ENCODE peak calls at places on chromosomes 12 and 14, in seven cellular contexts. X, O, L, S, P, G and R are unnamed samples.

GRCh38 chr14:91888641-91889476 is 21.5 kb upstream of the TC2N start:
- DNase-seq in X (peak), O (peak), L (no peak), S (no peak), P (no peak), G (no peak), R (no peak)

GRCh38 chr12:114671664-114672476 is 12.1 kb downstream of the TBX3 start:
- DNase-seq in X (peak), O (peak), L (peak), S (peak), P (peak), G (peak), R (no peak)

GRCh38 chr14:65346895-65347294 is 65.6 kb upstream of the FUT8 start:
- DNase-seq in X (no peak), O (peak), L (no peak), S (no peak), P (no peak), G (peak), R (no peak)

GRCh38 chr12:102317155-102317554 is 119.5 kb upstream of the PMCH start:
- DNase-seq in X (no peak), O (no peak), L (no peak), S (no peak), P (no peak), G (no peak), R (no peak)

GRCh38 chr14:60642790-60643397 is 6.4 kb downstream of the SIX1 start:
- DNase-seq in X (no peak), O (no peak), L (peak), S (peak), P (no peak), G (no peak), R (no peak)

GRCh38 chr14:102774391-102775153 is 2.7 kb upstream of the TRAF3 start:
- DNase-seq in X (peak), O (peak), L (peak), S (no peak), P (peak), G (peak), R (peak)

GRCh38 chr14:53951661-53952265 is 4.9 kb downstream of the BMP4 start:
- DNase-seq in X (no peak), O (no peak), L (peak), S (no peak), P (peak), G (peak), R (no peak)

GRCh38 chr12:132477009-132477702 is 12.8 kb upstream of the FBRSL1 start:
- DNase-seq in X (no peak), O (no peak), L (no peak), S (no peak), P (no peak), G (no peak), R (no peak)

GRCh38 chr12:85130631-85131030 is 94.5 kb downstream of the LRRIQ1 start:
- DNase-seq in X (no peak), O (peak), L (no peak), S (no peak), P (peak), G (peak), R (peak)

GRCh38 chr12:50187084-50187900 is 20.1 kb upstream of the CERS5 start:
- DNase-seq in X (peak), O (peak), L (no peak), S (no peak), P (peak), G (peak), R (no peak)

GRCh38 chr12:130714091-130714590 is 2.0 kb downstream of the RIMBP2 start:
- DNase-seq in X (no peak), O (no peak), L (peak), S (no peak), P (no peak), G (no peak), R (no peak)
- H3K9ac ChIP-seq in X (no peak), O (no peak), L (no peak), S (peak), P (no peak), G (no peak), R (peak)

GRCh38 chr14:79496701-79497100 is 714.6 kb downstream of the DIO2 start:
- DNase-seq in X (peak), O (no peak), L (no peak), S (no peak), P (no peak), G (no peak), R (no peak)

GRCh38 chr14:79493081-79493652 is 718.1 kb downstream of the DIO2 start:
- DNase-seq in X (peak), O (no peak), L (no peak), S (no peak), P (no peak), G (no peak), R (no peak)

GRCh38 chr14:79487632-79488031 is 723.7 kb downstream of the DIO2 start:
- DNase-seq in X (no peak), O (no peak), L (peak), S (no peak), P (no peak), G (no peak), R (no peak)

DNA sequence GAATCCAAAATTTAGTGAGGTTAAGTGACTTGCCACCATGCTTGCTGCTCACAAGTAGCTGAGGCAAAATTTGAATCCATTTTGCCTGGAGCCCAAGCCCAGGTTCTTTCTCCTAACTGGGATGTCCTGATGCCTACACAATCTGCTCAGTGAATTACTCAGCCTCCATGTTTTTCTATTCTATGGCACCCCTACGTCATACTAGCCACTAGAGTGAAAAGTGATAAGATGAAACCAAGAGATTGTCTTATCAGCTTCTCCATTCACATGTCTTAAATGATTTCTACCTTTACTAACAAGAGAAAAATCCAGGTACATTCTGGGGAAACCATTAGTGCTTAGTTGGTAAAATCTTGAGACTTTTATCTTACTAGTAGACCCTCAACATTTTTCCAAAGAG is 720.1 kb downstream of the DIO2 start:
- DNase-seq in X (no peak), O (no peak), L (no peak), S (no peak), P (no peak), G (no peak), R (no peak)
- H3K9ac ChIP-seq in X (no peak), O (no peak), L (no peak), S (no peak), P (no peak), G (no peak), R (no peak)

DNA sequence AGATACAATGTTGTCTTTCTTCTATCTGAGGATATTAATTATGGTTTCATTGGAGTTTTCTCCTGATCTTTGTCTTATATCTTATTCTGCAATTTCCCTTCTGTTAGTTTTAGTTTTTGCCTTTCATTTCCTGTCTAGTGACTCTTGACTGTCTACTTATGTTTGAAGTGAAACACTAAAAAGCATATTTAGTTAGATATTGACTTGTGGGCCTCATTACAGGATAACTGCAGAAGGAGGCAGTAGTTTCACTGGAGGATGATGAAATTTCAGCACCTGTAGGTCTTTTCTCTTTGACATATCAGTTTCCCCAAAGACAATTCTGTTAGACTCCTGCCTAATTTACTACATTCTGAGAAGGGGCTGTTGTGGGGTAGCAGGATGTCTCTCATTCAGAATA is 97.5 kb upstream of the NEDD1 start:
- DNase-seq in X (no peak), O (no peak), L (no peak), S (no peak), P (no peak), G (no peak), R (no peak)
- H3K9ac ChIP-seq in X (no peak), O (no peak), L (no peak), S (no peak), P (no peak), G (no peak), R (no peak)

GRCh38 chr14:56422703-56423213 is 156.8 kb upstream of the TMEM260 start:
- DNase-seq in X (peak), O (peak), L (peak), S (peak), P (peak), G (peak), R (no peak)
- H3K9ac ChIP-seq in X (no peak), O (no peak), L (no peak), S (no peak), P (no peak), G (no peak), R (no peak)

DNA sequence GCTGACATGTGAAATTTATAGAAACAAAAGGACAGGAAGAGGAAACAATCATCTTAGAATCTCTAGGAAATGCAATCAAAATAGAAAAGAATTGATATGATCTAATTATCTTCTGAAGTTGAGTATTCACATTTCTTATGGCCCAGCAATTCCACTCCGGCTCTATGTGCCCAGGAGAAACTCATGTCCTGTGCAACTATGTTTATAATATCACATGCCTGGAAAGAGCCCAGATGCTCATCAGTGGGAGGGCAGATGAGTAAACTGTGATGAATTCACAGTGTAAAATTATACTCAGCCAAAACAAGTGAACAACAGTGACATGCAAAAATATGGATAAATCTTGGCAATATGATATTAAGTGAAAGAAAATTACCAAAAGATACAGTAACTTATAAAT is 7.6 kb downstream of the SMOC1 start:
- DNase-seq in X (peak), O (peak), L (no peak), S (no peak), P (no peak), G (peak), R (no peak)
- H3K9ac ChIP-seq in X (no peak), O (peak), L (no peak), S (no peak), P (peak), G (no peak), R (no peak)

GRCh38 chr14:64196668-64197411 is 97.3 kb downstream of the ESR2 start:
- DNase-seq in X (peak), O (peak), L (peak), S (peak), P (peak), G (peak), R (peak)

GRCh38 chr14:64195194-64195593 is 99.0 kb downstream of the ESR2 start:
- DNase-seq in X (peak), O (no peak), L (no peak), S (no peak), P (no peak), G (no peak), R (no peak)

GRCh38 chr14:64193821-64194220 is 100.3 kb downstream of the ESR2 start:
- DNase-seq in X (no peak), O (no peak), L (no peak), S (no peak), P (no peak), G (no peak), R (no peak)

GRCh38 chr14:64196026-64196425 is 98.1 kb downstream of the ESR2 start:
- DNase-seq in X (no peak), O (no peak), L (no peak), S (no peak), P (no peak), G (no peak), R (no peak)

DNA sequence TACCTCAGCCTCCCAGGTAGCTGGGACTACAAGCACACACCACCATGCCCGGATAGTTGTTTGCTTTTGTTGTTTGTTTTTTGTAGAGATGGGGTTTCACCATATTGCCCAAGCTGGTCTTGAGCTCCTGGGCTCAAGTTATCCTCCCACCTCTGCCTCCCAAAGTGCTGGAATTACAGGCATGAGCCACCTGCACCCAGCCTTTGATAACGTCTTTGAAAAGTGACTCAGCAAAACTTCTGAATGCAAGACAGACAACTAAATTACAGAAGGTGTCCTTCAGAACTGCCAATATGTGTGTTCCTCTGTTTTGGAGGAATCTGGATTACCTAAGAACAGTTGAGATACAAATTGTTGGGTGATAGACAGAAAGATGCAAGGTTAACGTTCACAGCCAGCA is 99.8 kb downstream of the ESR2 start:
- DNase-seq in X (no peak), O (no peak), L (no peak), S (no peak), P (no peak), G (no peak), R (no peak)
- H3K9ac ChIP-seq in X (no peak), O (no peak), L (no peak), S (no peak), P (no peak), G (no peak), R (no peak)

GRCh38 chr12:53999596-54000104 is 311 bp upstream of the HOXC9 start:
- DNase-seq in X (peak), O (peak), L (peak), S (no peak), P (no peak), G (peak), R (no peak)

GRCh38 chr12:53997324-53998173 is 2.4 kb upstream of the HOXC9 start:
- DNase-seq in X (no peak), O (no peak), L (no peak), S (no peak), P (no peak), G (no peak), R (no peak)

GRCh38 chr12:54000105-54000773 is at the start of gene HOXC9:
- DNase-seq in X (no peak), O (peak), L (peak), S (no peak), P (peak), G (no peak), R (no peak)

GRCh38 chr12:53998174-53998899 is 1.6 kb upstream of the HOXC9 start:
- DNase-seq in X (no peak), O (no peak), L (no peak), S (no peak), P (no peak), G (no peak), R (no peak)

DNA sequence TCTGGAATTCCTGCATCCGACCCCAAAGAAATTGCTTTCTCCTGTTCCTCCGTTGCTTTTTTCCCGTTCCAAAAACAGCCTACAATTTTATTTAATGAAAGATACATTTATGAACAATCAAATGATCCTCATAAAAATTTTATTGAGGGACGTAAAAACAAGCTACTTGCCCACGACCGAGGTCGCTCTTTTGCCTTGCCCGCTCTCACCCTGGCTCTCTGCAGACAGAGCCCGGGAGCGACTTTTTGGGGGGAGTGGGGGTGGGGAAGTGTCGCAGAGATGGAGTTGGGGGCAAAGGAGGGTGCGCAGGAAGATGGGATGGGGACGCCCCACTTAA is 1.1 kb upstream of the HOXC9 start:
- DNase-seq in X (no peak), O (no peak), L (no peak), S (no peak), P (no peak), G (no peak), R (no peak)
- H3K9ac ChIP-seq in X (no peak), O (peak), L (no peak), S (no peak), P (peak), G (no peak), R (no peak)

DNA sequence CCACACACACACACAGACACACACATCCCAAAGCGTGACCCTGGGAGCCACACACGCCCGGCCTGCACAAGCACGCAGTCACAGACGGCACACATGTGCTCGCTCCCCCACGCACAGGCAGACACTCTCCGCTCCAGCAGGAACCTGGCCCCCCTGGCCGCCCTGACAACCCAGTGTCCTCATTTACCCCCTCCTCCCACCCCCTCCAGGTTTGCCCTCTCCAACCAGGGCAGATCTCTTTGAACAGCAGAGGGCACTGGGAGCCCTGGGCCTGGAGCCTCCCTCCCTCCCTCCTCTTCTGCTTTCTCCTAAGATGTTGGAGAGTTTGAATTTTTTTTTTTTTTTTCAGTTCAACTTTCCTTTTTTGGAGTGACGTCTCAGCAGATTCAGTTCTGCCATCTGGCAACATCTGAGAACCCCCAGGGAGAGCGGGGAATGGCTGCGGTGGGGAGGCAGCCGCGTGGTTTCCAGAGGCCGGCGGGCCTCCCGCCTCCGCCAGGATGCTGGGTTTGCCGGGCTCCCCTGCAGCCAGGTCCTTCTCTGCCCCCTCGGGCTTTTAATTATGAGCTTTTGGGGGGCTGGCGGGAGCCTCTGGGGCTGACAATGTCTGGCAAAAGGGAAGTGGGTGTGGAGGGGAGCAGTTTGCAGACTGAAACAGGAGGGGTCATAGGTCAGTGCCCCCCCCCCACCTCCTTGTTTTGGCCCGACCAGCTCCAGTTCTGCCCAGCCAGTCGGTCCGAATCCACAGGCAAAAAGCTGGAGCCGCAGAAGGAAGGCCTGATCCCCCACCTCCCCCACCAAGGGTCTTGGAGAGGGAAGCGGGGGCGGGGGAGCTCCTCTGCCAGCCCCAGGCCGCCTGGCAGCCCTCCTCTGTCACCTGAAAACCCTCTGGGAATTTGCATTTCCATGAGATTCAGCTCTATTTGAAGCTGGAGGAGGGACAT is 1.3 kb upstream of the NCOR2 start:
- DNase-seq in X (peak), O (peak), L (peak), S (no peak), P (peak), G (peak), R (peak)
- H3K9ac ChIP-seq in X (peak), O (peak), L (no peak), S (no peak), P (peak), G (peak), R (peak)